ENCODE peak calls at places on chromosomes 12 and 14, in seven cellular contexts. Y, U, K, R, P, J and S are unnamed samples.

GRCh38 chr12:1914116-1914911 is 4.1 kb downstream of the CACNA2D4 start:
- DNase-seq in Y (no peak), K (no peak), J (no peak), P (peak; percentile 12), U (no peak), R (no peak), S (peak; percentile 44)

GRCh38 chr12:31796270-31796951 is 67.6 kb upstream of the AMN1 start:
- DNase-seq in J (no peak), Y (no peak), P (no peak), K (no peak), R (no peak), U (no peak), S (no peak)

GRCh38 chr14:22886500-22887259 is 3.7 kb downstream of the REM2 start:
- DNase-seq in K (no peak), P (peak; percentile 85), R (peak; percentile 28), Y (no peak), U (peak; percentile 53), J (peak; percentile 56), S (no peak)

GRCh38 chr12:7542813-7543212 is 39.2 kb upstream of the CD163 start:
- DNase-seq in K (no peak), P (no peak), Y (no peak), U (no peak), J (no peak), R (no peak), S (no peak)

GRCh38 chr14:76772300-76773187 is 11.3 kb downstream of the VASH1 start:
- DNase-seq in Y (no peak), P (peak; percentile 7), J (no peak), U (no peak), K (no peak), R (no peak), S (peak; percentile 80)

GRCh38 chr12:59158066-59158465 is 237.8 kb upstream of the LRIG3 start:
- DNase-seq in J (no peak), Y (no peak), K (no peak), P (no peak), R (no peak), U (no peak), S (no peak)

GRCh38 chr14:100384819-100385813 is 62.0 kb downstream of the SLC25A47 start:
- DNase-seq in U (no peak), Y (no peak), J (no peak), K (no peak), P (no peak), R (peak; percentile 41), S (no peak)

GRCh38 chr12:46998811-46999368 is 80.5 kb upstream of the PCED1B start:
- DNase-seq in K (no peak), U (no peak), P (no peak), J (no peak), Y (no peak), R (no peak), S (no peak)

GRCh38 chr12:123973552-123974341 is 732 bp downstream of the ZNF664 start:
- DNase-seq in P (peak; percentile 29), K (no peak), R (peak; percentile 44), Y (no peak), J (peak; percentile 9), U (peak; percentile 48), S (peak; percentile 66)

GRCh38 chr14:22893706-22894105 is 10.7 kb downstream of the REM2 start:
- DNase-seq in R (no peak), J (no peak), Y (no peak), U (no peak), P (no peak), K (no peak), S (no peak)

GRCh38 chr14:57725399-57726077 is 140.4 kb downstream of the SLC35F4 start:
- DNase-seq in P (no peak), J (no peak), R (no peak), U (no peak), K (peak; percentile 38), Y (no peak), S (no peak)

GRCh38 chr12:95739561-95740313 is 50.8 kb downstream of the NTN4 start:
- DNase-seq in K (no peak), R (no peak), J (no peak), U (no peak), Y (no peak), P (no peak), S (peak; percentile 55)

GRCh38 chr12:57448669-57449068 is 6.4 kb upstream of the INHBE start:
- DNase-seq in K (no peak), P (no peak), J (no peak), U (no peak), R (no peak), Y (no peak), S (no peak)

GRCh38 chr12:54394281-54394719 is 9.8 kb upstream of the ZNF385A start:
- DNase-seq in R (peak; percentile 79), K (no peak), U (peak; percentile 56), Y (no peak), P (no peak), J (peak; percentile 31), S (peak; percentile 80)

GRCh38 chr12:55670213-55670730 is 33.6 kb downstream of the OR10P1 start:
- DNase-seq in U (no peak), Y (no peak), K (no peak), J (no peak), P (no peak), R (no peak), S (no peak)

GRCh38 chr12:33376153-33376552 is 63.5 kb downstream of the SYT10 start:
- DNase-seq in U (no peak), R (no peak), P (no peak), J (no peak), K (no peak), Y (no peak), S (no peak)

GRCh38 chr12:79938843-79939242 is 3.9 kb upstream of the PPP1R12A start:
- DNase-seq in U (no peak), P (no peak), Y (no peak), J (no peak), R (peak; percentile 5), K (no peak), S (no peak)

GRCh38 chr12:121217761-121218160 is 7.8 kb downstream of the P2RX4 start:
- DNase-seq in Y (no peak), P (no peak), R (no peak), J (no peak), U (no peak), K (no peak), S (no peak)

GRCh38 chr12:130606245-130606644 is 109.9 kb downstream of the RIMBP2 start:
- DNase-seq in U (no peak), R (no peak), J (no peak), Y (no peak), P (no peak), K (no peak), S (no peak)

GRCh38 chr12:66740257-66740656 is 61.4 kb upstream of the GRIP1 start:
- DNase-seq in J (no peak), P (no peak), R (peak; percentile 32), U (no peak), Y (no peak), K (no peak), S (no peak)

GRCh38 chr14:106872619-106873446 is 1346.5 kb downstream of the TMEM121 start:
- DNase-seq in P (peak; percentile 82), K (no peak), J (peak; percentile 61), Y (no peak), R (peak; percentile 94), U (no peak), S (no peak)

GRCh38 chr12:102769323-102769916 is 147.6 kb downstream of the PAH start:
- DNase-seq in J (no peak), P (peak; percentile 35), K (no peak), R (peak; percentile 68), U (peak; percentile 9), Y (no peak), S (peak; percentile 36)